ENCODE peak calls at places on chromosomes 13 and 19, in six cellular contexts. K is tibial artery, U is lower leg skin, M is fibroblast of pulmonary artery, G is tibial nerve, L is A549. S is an unnamed sample.

GRCh38 chr19:49830766-49831165 is 12.7 kb downstream of the MED25 start:
- DNase-seq in U (no peak), L (no peak), K (no peak), M (no peak), G (no peak), S (no peak)

GRCh38 chr13:40609972-40610726 is 56.3 kb downstream of the FOXO1 start:
- DNase-seq in L (no peak), U (no peak), G (no peak), M (no peak), K (no peak), S (no peak)

GRCh38 chr13:45536224-45536623 is 71.5 kb downstream of the COG3 start:
- DNase-seq in G (no peak), U (no peak), L (no peak), M (no peak), K (no peak), S (no peak)

GRCh38 chr19:32642771-32643170 is 32.2 kb downstream of the ANKRD27 start:
- DNase-seq in U (no peak), G (no peak), M (no peak), K (no peak), L (no peak), S (no peak)

GRCh38 chr13:44308352-44308751 is 65.3 kb upstream of the SERP2 start:
- DNase-seq in U (no peak), K (no peak), M (no peak), G (no peak), L (no peak), S (no peak)

GRCh38 chr13:97977982-97978381 is 24.5 kb downstream of the IPO5 start:
- DNase-seq in L (no peak), K (no peak), G (no peak), U (no peak), M (no peak), S (no peak)

GRCh38 chr19:47187797-47188196 is 43.2 kb downstream of the BBC3 start:
- DNase-seq in M (no peak), K (no peak), L (no peak), G (no peak), U (no peak), S (no peak)

GRCh38 chr13:112330479-112331407 is 45.4 kb upstream of the SPACA7 start:
- DNase-seq in U (no peak), M (no peak), L (no peak), K (no peak), G (no peak), S (no peak)

GRCh38 chr19:5533257-5533656 is 34.5 kb downstream of the TINCR start:
- DNase-seq in U (no peak), M (no peak), K (no peak), G (no peak), L (no peak), S (no peak)

GRCh38 chr13:111474136-111475002 is 153.9 kb downstream of the TEX29 start:
- DNase-seq in M (peak), L (peak), U (no peak), K (no peak), G (no peak), S (peak)

GRCh38 chr19:14470031-14470876 is 4.9 kb downstream of the PTGER1 start:
- DNase-seq in M (no peak), K (no peak), U (no peak), G (no peak), L (no peak), S (no peak)

GRCh38 chr19:2805261-2805900 is 14.3 kb upstream of the ZNF554 start:
- DNase-seq in K (no peak), M (no peak), U (no peak), L (no peak), G (no peak), S (no peak)

GRCh38 chr19:27966390-27966816 is 1246.5 kb downstream of the UQCRFS1 start:
- DNase-seq in K (no peak), L (no peak), U (no peak), G (no peak), M (peak), S (no peak)
- TF ChIP-seq CTCF in K (no peak), L (peak), U (no peak), G (peak), M (peak), S (peak)

DNA sequence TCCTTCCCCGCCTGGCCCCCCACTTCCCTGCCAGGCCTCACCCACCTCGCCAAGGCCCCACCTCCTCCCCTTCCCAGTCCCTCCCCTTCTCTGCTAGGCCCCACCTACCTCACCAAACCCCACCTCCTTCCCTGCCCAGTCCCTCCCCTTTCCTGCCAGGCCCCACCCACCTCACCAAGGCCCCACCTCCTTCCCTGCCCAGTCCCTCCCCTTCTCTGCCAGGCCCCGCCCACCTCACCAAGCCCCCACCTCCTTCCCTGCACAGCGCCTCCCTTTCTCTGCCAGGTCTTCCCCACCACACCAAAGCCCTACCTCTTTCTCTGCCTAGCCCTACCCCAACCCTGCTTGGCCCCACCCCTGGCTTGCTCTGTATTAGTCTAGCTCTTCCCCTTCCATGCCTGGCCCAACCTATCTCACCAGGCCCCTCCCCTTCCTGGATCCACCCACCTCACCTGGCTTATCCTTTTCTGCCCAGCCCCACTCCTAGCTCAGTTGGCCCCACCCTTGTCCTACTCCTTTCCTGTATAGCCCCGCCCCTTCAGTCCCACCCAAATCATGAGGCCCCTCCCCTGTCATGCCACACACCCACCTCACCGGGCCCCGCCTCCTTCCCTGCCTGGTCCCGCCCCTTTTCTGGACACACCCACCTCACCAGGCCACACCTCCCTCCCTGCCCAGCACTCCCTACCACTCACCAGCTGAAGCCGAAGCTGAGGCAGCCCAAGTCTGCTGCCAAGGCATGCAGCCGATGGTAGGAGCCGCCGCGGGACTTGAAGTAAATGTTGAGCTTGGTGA is 16.2 kb downstream of the CERS1 start:
- DNase-seq in K (no peak), L (no peak), M (peak), U (no peak), G (no peak), S (no peak)
- TF ChIP-seq CTCF in K (no peak), L (no peak), M (no peak), U (no peak), G (no peak), S (no peak)

DNA sequence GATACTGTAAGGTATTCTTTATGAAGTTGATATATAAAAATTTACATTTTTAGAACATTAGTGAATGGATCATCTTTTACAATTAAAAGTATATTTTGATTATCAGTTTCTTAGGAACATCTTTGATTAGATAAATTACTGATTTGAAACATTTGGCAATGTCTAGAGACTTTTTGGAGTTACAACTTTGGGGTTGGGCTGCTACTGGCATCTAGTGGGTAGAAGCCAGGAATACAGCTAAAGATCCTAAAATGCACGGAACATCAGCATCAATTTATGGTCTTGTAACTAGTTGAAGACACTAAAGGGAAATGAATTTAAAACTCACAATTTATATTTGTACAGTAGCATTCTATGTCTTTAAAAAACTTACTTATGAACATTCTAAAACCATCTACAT is 19.9 kb downstream of the POMP start:
- DNase-seq in U (no peak), G (no peak), L (no peak), M (peak), K (no peak), S (no peak)
- TF ChIP-seq CTCF in U (no peak), G (no peak), L (no peak), M (peak), K (no peak), S (no peak)

GRCh38 chr19:3969435-3970312 is 1.2 kb downstream of the DAPK3 start:
- DNase-seq in U (peak), K (peak), L (peak), M (peak), G (no peak), S (no peak)

GRCh38 chr19:3968556-3969434 is 2.1 kb downstream of the DAPK3 start:
- DNase-seq in M (peak), K (peak), G (peak), L (peak), U (peak), S (peak)

GRCh38 chr19:3975144-3975543 is 4.2 kb upstream of the DAPK3 start:
- DNase-seq in K (no peak), U (no peak), G (no peak), L (no peak), M (no peak), S (no peak)

GRCh38 chr19:3970313-3970807 is 539 bp downstream of the DAPK3 start:
- DNase-seq in M (no peak), K (no peak), U (peak), G (no peak), L (no peak), S (no peak)

DNA sequence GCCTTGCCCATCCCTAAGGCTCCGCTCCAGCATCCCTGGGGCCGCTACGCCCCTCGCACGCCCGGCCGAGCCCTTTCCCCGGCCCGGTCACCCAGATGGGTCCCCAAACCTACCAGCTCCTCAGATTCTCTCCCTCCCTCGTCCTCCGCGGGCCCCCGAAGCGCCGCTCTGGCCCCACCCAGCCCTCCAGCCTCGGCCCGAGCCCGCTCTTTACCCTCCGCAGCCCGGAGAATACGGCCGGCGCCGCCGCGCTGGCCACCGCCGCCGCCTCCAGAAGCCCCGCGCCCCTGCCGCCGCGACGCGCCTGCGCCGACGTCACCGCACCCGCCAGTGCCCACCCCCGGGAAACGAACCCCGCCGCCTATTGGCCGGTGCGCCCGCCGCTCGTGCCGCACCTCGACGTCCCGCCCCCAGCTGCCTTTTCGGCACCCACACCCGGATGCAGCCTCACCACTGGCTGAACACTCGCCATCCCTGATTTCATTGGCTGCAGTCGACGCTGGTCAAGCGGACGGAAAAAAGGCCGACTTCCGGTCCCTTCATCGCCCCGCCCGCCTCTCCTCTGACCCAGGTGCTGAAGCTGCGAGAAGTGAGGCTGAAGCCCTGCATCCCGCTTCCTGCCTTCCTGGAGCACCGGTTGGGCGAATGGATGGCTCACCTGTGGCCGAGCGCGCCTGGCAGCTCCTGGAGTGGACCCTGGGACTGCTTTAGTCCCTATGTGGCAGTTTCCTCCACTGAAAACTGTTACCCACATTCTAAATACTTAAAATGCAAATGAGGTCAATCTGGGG is at the start of gene DAPK3:
- DNase-seq in U (peak), G (peak), M (peak), L (peak), K (peak), S (peak)
- TF ChIP-seq CTCF in U (no peak), G (no peak), M (no peak), L (no peak), K (no peak), S (no peak)

DNA sequence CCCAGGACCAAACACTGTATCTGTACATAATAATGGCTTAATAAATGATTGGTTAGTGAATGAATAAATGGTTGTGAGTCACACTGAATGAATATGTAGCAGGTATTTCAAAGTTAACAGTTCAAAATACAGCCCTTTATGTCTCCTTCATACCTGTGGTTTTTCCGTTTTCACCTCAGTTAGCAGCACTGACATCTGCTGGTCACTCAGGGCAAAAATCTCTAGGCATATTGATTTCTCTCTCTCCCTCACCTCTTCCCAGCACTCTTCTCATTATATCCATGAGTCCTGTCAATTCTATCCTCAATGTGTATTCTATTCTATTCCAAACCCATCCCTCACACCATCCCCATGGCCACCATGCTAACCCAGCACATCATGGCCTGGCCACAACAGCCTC is 76.2 kb downstream of the PEG3 start:
- DNase-seq in K (no peak), L (no peak), G (no peak), M (no peak), U (no peak), S (no peak)
- TF ChIP-seq CTCF in K (no peak), L (no peak), G (no peak), M (no peak), U (no peak), S (no peak)

GRCh38 chr13:51900471-51900870 is 38.7 kb downstream of the CCDC70 start:
- DNase-seq in G (no peak), L (no peak), U (no peak), K (no peak), M (no peak), S (no peak)
- TF ChIP-seq CTCF in G (no peak), L (no peak), U (no peak), K (no peak), M (no peak), S (no peak)

GRCh38 chr13:34357435-34358232 is 539.7 kb downstream of the RFC3 start:
- DNase-seq in M (peak), G (no peak), K (peak), L (no peak), U (no peak), S (no peak)
- TF ChIP-seq CTCF in M (no peak), G (no peak), K (no peak), L (no peak), U (no peak), S (no peak)

GRCh38 chr13:34993470-34993869 is 51.4 kb downstream of the NBEA start:
- DNase-seq in U (no peak), K (no peak), L (no peak), M (peak), G (no peak), S (no peak)
- TF ChIP-seq CTCF in U (no peak), K (no peak), L (no peak), M (no peak), G (no peak), S (no peak)